ENCODE peak calls at places on chromosomes 6 and 20, in six cellular contexts. B is PC-9, P is ovary, F is cardiac muscle cell, L is choroid plexus epithelial cell, N is Panc1. G is an unnamed sample.

GRCh38 chr6:43263314-43264178 is 20.3 kb downstream of the TTBK1 start:
- DNase-seq in L (peak), F (peak), P (peak), N (peak), B (no peak), G (peak)

GRCh38 chr6:122365775-122366403 is 33.6 kb upstream of the HSF2 start:
- DNase-seq in B (no peak), F (no peak), N (no peak), P (no peak), L (no peak), G (no peak)

GRCh38 chr6:26054659-26054936 is 32.6 kb upstream of the HFE start:
- DNase-seq in F (no peak), N (no peak), L (no peak), B (peak), P (no peak), G (no peak)

GRCh38 chr20:57470666-57471495 is 54.1 kb downstream of the CTCFL start:
- DNase-seq in L (no peak), N (no peak), P (no peak), F (no peak), B (no peak), G (no peak)

GRCh38 chr6:52663120-52663934 is 7.6 kb upstream of the TMEM14A start:
- DNase-seq in N (no peak), F (peak), P (peak), L (peak), B (peak), G (peak)

GRCh38 chr20:15656124-15656523 is 917.1 kb downstream of the KIF16B start:
- DNase-seq in P (no peak), F (no peak), N (no peak), L (peak), B (peak), G (no peak)

GRCh38 chr6:169183233-169183632 is 70.4 kb downstream of the THBS2 start:
- DNase-seq in B (no peak), P (no peak), F (no peak), L (no peak), N (no peak), G (no peak)

GRCh38 chr20:3231116-3231515 is 7.9 kb downstream of the SLC4A11 start:
- DNase-seq in B (no peak), N (no peak), L (no peak), P (no peak), F (no peak), G (no peak)

GRCh38 chr6:45445749-45446454 is 68.2 kb upstream of the SUPT3H start:
- DNase-seq in N (peak), F (peak), P (no peak), L (peak), B (peak), G (peak)

GRCh38 chr6:137497722-137498463 is 3.7 kb upstream of the OLIG3 start:
- DNase-seq in L (no peak), P (no peak), N (no peak), F (peak), B (no peak), G (no peak)

GRCh38 chr6:55260181-55260580 is 67.1 kb upstream of the GFRAL start:
- DNase-seq in L (no peak), N (no peak), B (no peak), P (no peak), F (peak), G (no peak)

DNA sequence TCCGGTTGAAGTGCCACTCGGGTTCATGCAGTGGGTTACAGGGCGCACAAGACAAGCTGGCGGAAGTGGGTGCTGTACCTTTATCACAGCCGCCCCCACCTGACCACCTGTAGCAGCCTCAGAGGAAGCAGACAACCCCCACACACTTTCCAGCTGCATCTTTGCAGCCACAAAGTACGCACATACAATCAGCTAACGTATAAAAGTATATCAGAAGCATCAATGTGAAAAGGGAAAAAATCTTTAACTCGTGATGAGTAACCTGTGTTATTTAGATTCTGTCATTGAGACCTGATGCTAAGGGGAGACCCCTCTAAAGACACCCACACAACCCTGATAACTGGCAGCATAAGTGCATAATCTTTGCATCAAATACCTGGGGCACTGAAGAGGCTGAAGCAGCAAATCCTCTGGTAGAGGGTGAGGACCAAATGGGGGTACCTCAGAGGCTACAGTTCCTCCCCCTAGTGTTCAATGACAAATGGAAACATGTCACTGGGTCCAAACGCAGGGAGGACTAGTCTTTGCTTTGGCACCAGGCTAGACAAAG is 22.1 kb downstream of the BACH2 start:
- DNase-seq in N (no peak), L (no peak), F (no peak), P (no peak), B (no peak), G (no peak)
- TF ChIP-seq CTCF in N (peak), L (no peak), F (no peak), P (no peak), B (no peak), G (no peak)

DNA sequence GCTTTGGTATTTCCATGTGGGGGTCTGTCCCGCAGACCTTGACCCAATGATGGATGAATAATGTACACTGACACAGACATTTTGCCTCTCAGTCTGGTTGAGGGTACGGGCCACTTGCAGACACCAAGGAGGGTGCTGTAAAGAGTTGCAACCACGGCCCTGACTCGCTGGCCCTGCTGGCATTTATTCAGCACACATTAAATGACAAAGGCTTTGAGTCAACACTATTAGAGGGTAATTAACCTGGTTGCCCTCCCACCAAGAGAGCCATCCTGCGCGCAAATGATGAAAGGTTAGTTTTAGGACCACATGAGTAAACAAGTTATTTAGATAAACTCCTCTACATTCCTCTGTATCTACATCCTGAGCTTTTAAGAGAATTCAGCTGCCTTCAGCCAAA is 308.9 kb upstream of the MMS22L start:
- DNase-seq in N (no peak), L (no peak), B (no peak), P (no peak), F (no peak), G (no peak)
- H3K4me3 ChIP-seq in N (no peak), L (no peak), B (no peak), P (no peak), F (no peak), G (no peak)

GRCh38 chr6:5395719-5396118 is 134.4 kb downstream of the FARS2 start:
- DNase-seq in N (no peak), F (no peak), L (no peak), P (no peak), B (no peak), G (no peak)
- TF ChIP-seq CTCF in N (no peak), F (peak), L (peak), P (no peak), B (peak), G (no peak)

GRCh38 chr6:2557181-2557720 is 193.5 kb downstream of the MYLK4 start:
- DNase-seq in F (no peak), N (no peak), L (no peak), B (no peak), P (no peak), G (no peak)

GRCh38 chr6:2558861-2559811 is 191.6 kb downstream of the MYLK4 start:
- DNase-seq in L (peak), B (no peak), P (no peak), F (no peak), N (no peak), G (no peak)

GRCh38 chr6:2558098-2558770 is 192.5 kb downstream of the MYLK4 start:
- DNase-seq in N (no peak), P (no peak), L (no peak), B (no peak), F (no peak), G (no peak)

GRCh38 chr6:2554651-2555050 is 196.1 kb downstream of the MYLK4 start:
- DNase-seq in P (no peak), N (no peak), L (no peak), F (no peak), B (peak), G (no peak)

DNA sequence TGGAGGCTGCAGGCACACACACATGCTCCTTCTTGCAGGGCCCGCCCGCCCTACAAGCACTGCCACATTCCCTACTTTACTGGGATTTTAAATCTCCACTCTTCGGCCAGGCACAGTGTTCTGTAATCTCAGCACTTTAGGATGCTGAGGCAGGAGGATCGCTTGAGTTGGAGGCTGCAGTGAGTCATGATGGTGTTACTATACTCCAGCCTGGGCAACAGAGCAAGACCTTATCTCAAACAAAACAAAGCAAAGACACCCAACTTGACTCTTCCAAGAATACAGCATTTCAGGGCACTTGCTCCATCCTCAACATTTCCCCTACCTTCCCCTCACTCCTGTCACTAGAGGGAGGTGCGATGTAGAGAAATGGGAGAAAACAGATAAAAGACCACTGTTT is 194.0 kb downstream of the MYLK4 start:
- DNase-seq in P (no peak), N (no peak), B (no peak), L (peak), F (no peak), G (no peak)
- H3K4me3 ChIP-seq in P (no peak), N (no peak), B (no peak), L (no peak), F (no peak), G (no peak)

GRCh38 chr20:37759761-37760209 is 66.0 kb downstream of the CTNNBL1 start:
- DNase-seq in P (no peak), L (no peak), F (no peak), B (no peak), N (no peak), G (no peak)

GRCh38 chr20:37758332-37758731 is 64.5 kb downstream of the CTNNBL1 start:
- DNase-seq in N (no peak), L (no peak), P (no peak), B (no peak), F (no peak), G (no peak)

GRCh38 chr20:37756234-37756633 is 62.4 kb downstream of the CTNNBL1 start:
- DNase-seq in F (no peak), P (no peak), L (no peak), B (no peak), N (no peak), G (no peak)

GRCh38 chr20:37755665-37756064 is 61.8 kb downstream of the CTNNBL1 start:
- DNase-seq in F (peak), N (no peak), B (no peak), L (peak), P (no peak), G (peak)

GRCh38 chr20:37757550-37757949 is 63.7 kb downstream of the CTNNBL1 start:
- DNase-seq in P (no peak), B (no peak), F (peak), L (no peak), N (no peak), G (no peak)
- TF ChIP-seq CTCF in P (no peak), B (no peak), F (no peak), L (peak), N (no peak), G (no peak)

DNA sequence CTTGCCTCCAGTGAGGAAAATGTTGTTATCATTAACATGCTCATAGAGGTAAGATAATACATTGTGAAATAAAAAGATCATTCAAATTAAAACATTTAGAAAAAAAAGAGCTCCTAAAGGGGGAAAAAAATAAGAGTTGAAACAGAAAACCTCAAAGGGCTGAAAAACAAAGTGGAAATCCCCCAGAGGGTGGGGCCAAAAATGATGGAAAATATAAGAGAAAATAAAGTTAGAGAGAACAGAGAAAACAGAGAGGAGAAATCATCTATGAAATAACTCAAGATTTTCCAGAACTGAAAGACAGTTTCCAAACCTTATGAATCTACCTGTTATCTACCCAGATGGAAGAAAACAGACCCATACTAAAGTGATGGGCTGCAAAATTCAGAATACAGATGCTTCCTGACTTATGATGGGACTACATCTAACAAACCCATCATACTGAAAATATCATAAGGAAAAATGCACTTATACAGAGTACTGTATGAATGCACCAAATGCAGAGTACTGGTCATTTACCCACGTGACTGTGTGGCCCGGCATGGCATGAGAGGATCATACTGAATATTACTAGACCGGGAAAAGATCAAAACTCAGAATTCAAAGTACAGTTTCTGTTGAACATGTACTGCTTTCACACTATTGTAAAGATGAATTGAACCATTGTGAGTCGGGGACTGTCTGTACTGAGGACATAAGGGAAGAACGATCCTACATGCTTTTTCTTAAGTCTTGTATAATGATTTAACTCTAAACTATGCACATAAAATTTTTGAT is 4.0 kb downstream of the ZBTB24 start:
- DNase-seq in N (no peak), F (no peak), L (no peak), B (no peak), P (no peak), G (no peak)
- H3K4me3 ChIP-seq in N (peak), F (no peak), L (peak), B (peak), P (no peak), G (peak)

GRCh38 chr6:31865205-31866118 is 2.8 kb upstream of the NEU1 start:
- DNase-seq in N (no peak), P (no peak), F (peak), B (no peak), L (peak), G (no peak)

GRCh38 chr6:31874084-31874670 is 4.6 kb downstream of the SLC44A4 start:
- DNase-seq in P (no peak), F (no peak), B (peak), L (no peak), N (no peak), G (no peak)

GRCh38 chr6:31871068-31871659 is 7.6 kb downstream of the SLC44A4 start:
- DNase-seq in L (peak), F (no peak), P (no peak), N (no peak), B (no peak), G (peak)

GRCh38 chr6:31874836-31875572 is 3.8 kb downstream of the SLC44A4 start:
- DNase-seq in N (no peak), P (no peak), F (no peak), B (peak), L (no peak), G (no peak)

GRCh38 chr6:31870385-31870921 is 7.8 kb upstream of the NEU1 start:
- DNase-seq in B (no peak), N (no peak), P (no peak), L (no peak), F (no peak), G (no peak)
- TF ChIP-seq CTCF in B (no peak), N (no peak), P (no peak), L (no peak), F (no peak), G (no peak)

GRCh38 chr6:149451361-149452061 is 33.3 kb downstream of the ZC3H12D start:
- DNase-seq in F (peak), P (peak), L (no peak), N (no peak), B (no peak), G (no peak)
- H3K4me3 ChIP-seq in F (peak), P (peak), L (peak), N (no peak), B (no peak), G (no peak)

GRCh38 chr6:33178755-33179475 is 13.4 kb downstream of the COL11A2 start:
- DNase-seq in B (no peak), N (no peak), L (no peak), F (no peak), P (no peak), G (no peak)

GRCh38 chr6:33174784-33175183 is 17.5 kb downstream of the COL11A2 start:
- DNase-seq in P (no peak), N (no peak), F (no peak), L (no peak), B (no peak), G (no peak)

GRCh38 chr6:33177552-33178446 is 14.5 kb downstream of the COL11A2 start:
- DNase-seq in L (no peak), N (no peak), F (no peak), B (no peak), P (no peak), G (no peak)

GRCh38 chr6:33175436-33176069 is 16.7 kb downstream of the COL11A2 start:
- DNase-seq in F (no peak), L (no peak), P (no peak), B (no peak), N (no peak), G (no peak)

DNA sequence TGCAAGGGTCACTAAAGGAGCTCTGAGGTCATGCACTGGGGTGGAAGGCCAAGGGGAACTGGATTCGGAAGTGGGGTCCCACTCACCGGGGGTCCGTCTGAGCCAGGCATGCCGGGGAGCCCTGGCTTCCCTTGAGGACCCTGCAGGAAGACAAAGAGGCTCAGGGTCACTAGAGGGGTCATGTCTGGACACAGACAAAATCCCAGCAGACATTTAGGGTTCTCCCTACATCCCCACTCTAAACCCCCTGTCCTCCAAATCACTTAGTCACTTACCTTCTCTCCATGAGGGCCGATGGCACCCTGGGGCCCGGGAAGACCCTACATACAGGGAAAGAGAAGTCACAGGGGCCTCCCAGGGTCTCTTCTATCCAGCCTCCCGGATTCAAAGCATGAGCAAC is 15.4 kb downstream of the COL11A2 start:
- DNase-seq in B (no peak), L (no peak), N (no peak), F (no peak), P (no peak), G (no peak)
- TF ChIP-seq CTCF in B (no peak), L (no peak), N (no peak), F (no peak), P (no peak), G (no peak)

DNA sequence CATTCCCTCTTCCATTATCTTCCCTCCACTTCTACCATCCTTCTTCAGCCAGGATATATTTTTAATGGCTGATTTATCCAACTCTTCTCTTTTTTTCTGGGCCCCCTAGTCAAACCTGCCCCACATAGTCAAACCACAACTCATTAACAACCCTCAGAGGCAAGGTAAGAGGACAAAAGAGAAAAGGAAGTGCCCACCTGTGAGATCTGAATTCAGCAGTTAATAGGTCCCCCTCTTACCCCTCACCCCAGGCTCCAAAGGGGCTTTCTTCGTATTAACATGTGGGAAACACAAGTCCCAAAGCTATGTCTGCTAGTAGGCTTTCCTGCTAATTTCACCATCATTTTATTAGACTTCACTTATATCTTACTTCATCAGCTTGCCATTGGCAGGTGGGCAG is 44.1 kb upstream of the TSPYL1 start:
- DNase-seq in L (no peak), B (no peak), P (no peak), N (no peak), F (no peak), G (no peak)
- H3K4me3 ChIP-seq in L (no peak), B (no peak), P (no peak), N (no peak), F (no peak), G (no peak)

G was measured in fibroblast of mammary gland.